ENCODE peak calls at places on chromosomes 16 and 17, in eight cellular contexts. W, F, X, A, N, O, V and U are unnamed samples.

GRCh38 chr16:4415538-4416199 is 727 bp downstream of the CORO7 start:
- DNase-seq in V (peak; percentile 27), A (peak; percentile 47), W (peak; percentile 19), O (no peak), F (peak; percentile 34), N (peak; percentile 30), X (peak; percentile 69), U (peak; percentile 53)

GRCh38 chr17:30805944-30806456 is 18.5 kb downstream of the CRLF3 start:
- DNase-seq in V (no peak), W (no peak), F (no peak), A (no peak), X (no peak), O (no peak), N (no peak), U (no peak)

GRCh38 chr16:87206646-87207451 is 110.3 kb downstream of the C16orf95 start:
- DNase-seq in W (no peak), X (no peak), F (no peak), O (no peak), V (no peak), A (no peak), N (no peak), U (no peak)

GRCh38 chr16:55367796-55368195 is 43.8 kb downstream of the IRX6 start:
- DNase-seq in X (no peak), F (no peak), O (no peak), V (no peak), N (no peak), W (no peak), A (no peak), U (no peak)

GRCh38 chr17:7476951-7477350 is 2.5 kb downstream of the ZBTB4 start:
- DNase-seq in X (no peak), W (no peak), N (no peak), V (no peak), F (no peak), O (no peak), A (no peak), U (no peak)

GRCh38 chr16:87161822-87162676 is 155.1 kb downstream of the C16orf95 start:
- DNase-seq in W (no peak), V (no peak), O (no peak), N (no peak), F (no peak), X (no peak), A (no peak), U (no peak)

GRCh38 chr17:27581016-27581415 is 50.0 kb upstream of the LGALS9 start:
- DNase-seq in A (no peak), N (no peak), V (no peak), F (no peak), O (no peak), X (no peak), W (no peak), U (no peak)

GRCh38 chr16:24536671-24537070 is 2.7 kb upstream of the RBBP6 start:
- DNase-seq in A (no peak), N (no peak), X (no peak), W (no peak), O (no peak), V (no peak), F (no peak), U (no peak)

GRCh38 chr17:7538891-7539290 is 10.0 kb upstream of the TNFSF12 start:
- DNase-seq in X (no peak), N (no peak), W (no peak), F (no peak), A (no peak), O (no peak), V (no peak), U (no peak)

GRCh38 chr17:79923974-79924638 is 84.9 kb upstream of the CBX4 start:
- DNase-seq in W (no peak), A (no peak), V (peak; percentile 16), O (no peak), N (no peak), F (no peak), X (no peak), U (peak; percentile 87)

GRCh38 chr16:16014329-16015224 is 65.2 kb downstream of the ABCC1 start:
- DNase-seq in V (no peak), N (no peak), X (no peak), F (no peak), O (peak; percentile 83), A (no peak), W (peak; percentile 66), U (peak; percentile 60)

GRCh38 chr17:8079291-8080207 is 8.0 kb downstream of the ALOX12B start:
- DNase-seq in V (peak; percentile 80), F (peak; percentile 68), N (peak; percentile 35), A (peak; percentile 58), O (peak; percentile 83), W (no peak), X (peak; percentile 98), U (peak; percentile 79)